ENCODE peak calls at places on chromosomes 4 and X, in five cellular contexts. One of them, this sample, is unnamed.

GRCh38 chrX:47177079-47177478 is 16.6 kb upstream of the UBA1 start:
- DNase-seq in H4: no peak
- DNase-seq in hippocampal formation: no peak
- DNase-seq in coronary artery: no peak
- DNase-seq in HFF-Myc: no peak
- DNase-seq in this sample: no peak

GRCh38 chrX:133218329-133218728 is at the start of gene TFDP3:
- DNase-seq in H4: no peak
- DNase-seq in hippocampal formation: no peak
- DNase-seq in coronary artery: no peak
- DNase-seq in HFF-Myc: no peak
- DNase-seq in this sample: no peak

GRCh38 chrX:105816517-105816916 is 5.8 kb upstream of the NRK start:
- DNase-seq in H4: no peak
- DNase-seq in hippocampal formation: no peak
- DNase-seq in coronary artery: no peak
- DNase-seq in HFF-Myc: no peak
- DNase-seq in this sample: no peak

GRCh38 chrX:25968920-25969319 is 169.2 kb upstream of the MAGEB18 start:
- DNase-seq in H4: peak
- DNase-seq in hippocampal formation: no peak
- DNase-seq in coronary artery: no peak
- DNase-seq in HFF-Myc: no peak
- DNase-seq in this sample: peak

GRCh38 chr4:8580321-8581093 is at the start of gene GPR78:
- DNase-seq in H4: no peak
- DNase-seq in hippocampal formation: no peak
- DNase-seq in coronary artery: no peak
- DNase-seq in HFF-Myc: no peak
- DNase-seq in this sample: peak

GRCh38 chrX:37454537-37455285 is 105.5 kb downstream of the PRRG1 start:
- DNase-seq in H4: peak
- DNase-seq in hippocampal formation: no peak
- DNase-seq in coronary artery: no peak
- DNase-seq in HFF-Myc: no peak
- DNase-seq in this sample: peak

GRCh38 chr4:119118397-119118796 is 17.2 kb upstream of the MYOZ2 start:
- DNase-seq in H4: peak
- DNase-seq in hippocampal formation: peak
- DNase-seq in coronary artery: no peak
- DNase-seq in HFF-Myc: no peak
- DNase-seq in this sample: no peak

GRCh38 chr4:87093443-87094123 is 126.8 kb downstream of the KLHL8 start:
- DNase-seq in H4: peak
- DNase-seq in hippocampal formation: peak
- DNase-seq in coronary artery: no peak
- DNase-seq in HFF-Myc: no peak
- DNase-seq in this sample: peak

GRCh38 chr4:4216261-4216660 is 10.5 kb downstream of the OTOP1 start:
- DNase-seq in H4: peak
- DNase-seq in hippocampal formation: no peak
- DNase-seq in coronary artery: no peak
- DNase-seq in HFF-Myc: no peak
- DNase-seq in this sample: no peak

GRCh38 chr4:184114431-184114830 is 103.2 kb downstream of the ENPP6 start:
- DNase-seq in H4: no peak
- DNase-seq in hippocampal formation: peak
- DNase-seq in coronary artery: no peak
- DNase-seq in HFF-Myc: no peak
- DNase-seq in this sample: peak

GRCh38 chrX:67555578-67556203 is 11.9 kb downstream of the AR start:
- DNase-seq in H4: peak
- DNase-seq in hippocampal formation: no peak
- DNase-seq in coronary artery: no peak
- DNase-seq in HFF-Myc: no peak
- DNase-seq in this sample: peak

GRCh38 chr4:93633721-93634120 is 194.8 kb upstream of the ATOH1 start:
- DNase-seq in H4: no peak
- DNase-seq in hippocampal formation: no peak
- DNase-seq in coronary artery: no peak
- DNase-seq in HFF-Myc: no peak
- DNase-seq in this sample: no peak

GRCh38 chrX:74291577-74291963 is 12.4 kb upstream of the ZCCHC13 start:
- DNase-seq in H4: no peak
- DNase-seq in hippocampal formation: no peak
- DNase-seq in coronary artery: no peak
- DNase-seq in HFF-Myc: no peak
- DNase-seq in this sample: no peak

GRCh38 chr4:184664445-184665210 is 15.1 kb downstream of the PRIMPOL start:
- DNase-seq in H4: no peak
- DNase-seq in hippocampal formation: no peak
- DNase-seq in coronary artery: no peak
- DNase-seq in HFF-Myc: no peak
- DNase-seq in this sample: peak

GRCh38 chr4:4460759-4461158 is 73.9 kb downstream of the NSG1 start:
- DNase-seq in H4: no peak
- DNase-seq in hippocampal formation: no peak
- DNase-seq in coronary artery: no peak
- DNase-seq in HFF-Myc: no peak
- DNase-seq in this sample: no peak

GRCh38 chr4:7552466-7552865 is 117.7 kb upstream of the PSAPL1 start:
- DNase-seq in H4: no peak
- DNase-seq in hippocampal formation: no peak
- DNase-seq in coronary artery: no peak
- DNase-seq in HFF-Myc: no peak
- DNase-seq in this sample: no peak

GRCh38 chr4:58953575-58953974 is 1843.4 kb upstream of the IGFBP7 start:
- DNase-seq in H4: no peak
- DNase-seq in hippocampal formation: no peak
- DNase-seq in coronary artery: no peak
- DNase-seq in HFF-Myc: no peak
- DNase-seq in this sample: no peak

GRCh38 chrX:118346258-118347094 is 570 bp downstream of the WDR44 start:
- DNase-seq in H4: peak
- DNase-seq in hippocampal formation: peak
- DNase-seq in coronary artery: no peak
- DNase-seq in HFF-Myc: no peak
- DNase-seq in this sample: peak

GRCh38 chrX:23344208-23344903 is 9.7 kb downstream of the PTCHD1 start:
- DNase-seq in H4: no peak
- DNase-seq in hippocampal formation: no peak
- DNase-seq in coronary artery: no peak
- DNase-seq in HFF-Myc: no peak
- DNase-seq in this sample: peak

GRCh38 chr4:25223770-25224375 is 10.0 kb upstream of the PI4K2B start:
- DNase-seq in H4: no peak
- DNase-seq in hippocampal formation: no peak
- DNase-seq in coronary artery: no peak
- DNase-seq in HFF-Myc: no peak
- DNase-seq in this sample: peak

GRCh38 chr4:184775854-184776555 is 42.1 kb upstream of the CENPU start:
- DNase-seq in H4: no peak
- DNase-seq in hippocampal formation: no peak
- DNase-seq in coronary artery: no peak
- DNase-seq in HFF-Myc: no peak
- DNase-seq in this sample: no peak

GRCh38 chr4:119628281-119629141 is at the start of gene PDE5A:
- DNase-seq in H4: peak
- DNase-seq in hippocampal formation: peak
- DNase-seq in coronary artery: peak
- DNase-seq in HFF-Myc: no peak
- DNase-seq in this sample: peak

GRCh38 chrX:135927897-135928296 is 34.4 kb downstream of the SAGE1 start:
- DNase-seq in H4: no peak
- DNase-seq in hippocampal formation: no peak
- DNase-seq in coronary artery: no peak
- DNase-seq in HFF-Myc: no peak
- DNase-seq in this sample: no peak

GRCh38 chr4:99965173-99965572 is 15.1 kb upstream of the H2AZ1 start:
- DNase-seq in H4: no peak
- DNase-seq in hippocampal formation: no peak
- DNase-seq in coronary artery: no peak
- DNase-seq in HFF-Myc: no peak
- DNase-seq in this sample: no peak

GRCh38 chr4:21470531-21470930 is 478.0 kb downstream of the KCNIP4 start:
- DNase-seq in H4: peak
- DNase-seq in hippocampal formation: no peak
- DNase-seq in coronary artery: no peak
- DNase-seq in HFF-Myc: peak
- DNase-seq in this sample: peak

GRCh38 chrX:154727418-154728323 is 23.2 kb downstream of the GAB3 start:
- DNase-seq in H4: peak
- DNase-seq in hippocampal formation: no peak
- DNase-seq in coronary artery: no peak
- DNase-seq in HFF-Myc: no peak
- DNase-seq in this sample: peak

GRCh38 chr4:53562409-53562808 is 28.9 kb downstream of the LNX1 start:
- DNase-seq in H4: no peak
- DNase-seq in hippocampal formation: no peak
- DNase-seq in coronary artery: no peak
- DNase-seq in HFF-Myc: no peak
- DNase-seq in this sample: no peak

GRCh38 chr4:128675083-128675482 is 134.4 kb upstream of the JADE1 start:
- DNase-seq in H4: no peak
- DNase-seq in hippocampal formation: peak
- DNase-seq in coronary artery: no peak
- DNase-seq in HFF-Myc: no peak
- DNase-seq in this sample: no peak

GRCh38 chr4:183770900-183771299 is 111.8 kb downstream of the TRAPPC11 start:
- DNase-seq in H4: no peak
- DNase-seq in hippocampal formation: no peak
- DNase-seq in coronary artery: no peak
- DNase-seq in HFF-Myc: no peak
- DNase-seq in this sample: no peak

GRCh38 chrX:130114141-130114561 is 3.9 kb upstream of the ELF4 start:
- DNase-seq in H4: no peak
- DNase-seq in hippocampal formation: no peak
- DNase-seq in coronary artery: no peak
- DNase-seq in HFF-Myc: no peak
- DNase-seq in this sample: peak

GRCh38 chr4:109795059-109795458 is 6.7 kb downstream of the CFI start:
- DNase-seq in H4: no peak
- DNase-seq in hippocampal formation: no peak
- DNase-seq in coronary artery: no peak
- DNase-seq in HFF-Myc: no peak
- DNase-seq in this sample: no peak

GRCh38 chr4:45063166-45063565 is 336.8 kb upstream of the GNPDA2 start:
- DNase-seq in H4: no peak
- DNase-seq in hippocampal formation: no peak
- DNase-seq in coronary artery: no peak
- DNase-seq in HFF-Myc: no peak
- DNase-seq in this sample: no peak

GRCh38 chr4:152352215-152352614 is 183.7 kb downstream of the FBXW7 start:
- DNase-seq in H4: no peak
- DNase-seq in hippocampal formation: no peak
- DNase-seq in coronary artery: no peak
- DNase-seq in HFF-Myc: no peak
- DNase-seq in this sample: no peak

GRCh38 chr4:1408418-1408817 is 2.2 kb upstream of the NKX1-1 start:
- DNase-seq in H4: no peak
- DNase-seq in hippocampal formation: no peak
- DNase-seq in coronary artery: peak
- DNase-seq in HFF-Myc: no peak
- DNase-seq in this sample: no peak